ENCODE peak calls at places on chromosome 2, in five cellular contexts. S is HCT116, Q is SK-N-SH, X is breast epithelium, B is GM23338. N is an unnamed sample. For H3K4me1, the result is how much of the 10 kb centered on the place peaks cover.

GRCh38 chr2:20585710-20586378 is 65.1 kb downstream of the HS1BP3 start:
- DNase-seq in S (no peak), Q (no peak), X (peak), B (no peak), N (no peak)

GRCh38 chr2:19675003-19675629 is 226.7 kb downstream of the TTC32 start:
- DNase-seq in S (no peak), Q (peak), X (no peak), B (no peak), N (no peak)

GRCh38 chr2:120626566-120626965 is 109.1 kb upstream of the GLI2 start:
- DNase-seq in S (no peak), Q (no peak), X (no peak), B (no peak), N (no peak)

GRCh38 chr2:232927793-232928563 is 57.9 kb downstream of the SNORC start:
- DNase-seq in S (no peak), Q (peak), X (no peak), B (peak), N (no peak)

GRCh38 chr2:105873721-105874120 is 129.0 kb downstream of the NCK2 start:
- DNase-seq in S (no peak), Q (no peak), X (no peak), B (no peak), N (no peak)

GRCh38 chr2:32745191-32745590 is 117.3 kb downstream of the TTC27 start:
- DNase-seq in S (no peak), Q (no peak), X (no peak), B (no peak), N (no peak)

GRCh38 chr2:231038483-231039293 is 1.4 kb downstream of the C2orf72 start:
- DNase-seq in S (no peak), Q (no peak), X (no peak), B (peak), N (no peak)

GRCh38 chr2:124566518-124566970 is 541.5 kb downstream of the CNTNAP5 start:
- DNase-seq in S (no peak), Q (no peak), X (no peak), B (no peak), N (peak)

GRCh38 chr2:104930739-104931138 is 76.8 kb downstream of the POU3F3 start:
- DNase-seq in S (no peak), Q (no peak), X (no peak), B (no peak), N (no peak)

GRCh38 chr2:215460682-215461081 is 24.8 kb upstream of the FN1 start:
- DNase-seq in S (no peak), Q (no peak), X (no peak), B (no peak), N (no peak)

GRCh38 chr2:172613035-172613434 is 57.1 kb downstream of the PDK1 start:
- DNase-seq in S (no peak), Q (peak), X (no peak), B (peak), N (no peak)

GRCh38 chr2:121485039-121485438 is 45.6 kb upstream of the RNU4ATAC start:
- DNase-seq in S (no peak), Q (no peak), X (no peak), B (no peak), N (no peak)

GRCh38 chr2:236814558-236814957 is 244.9 kb downstream of the ACKR3 start:
- DNase-seq in S (no peak), Q (no peak), X (no peak), B (no peak), N (no peak)

GRCh38 chr2:224772494-224772893 is 56.3 kb upstream of the CCDC195 start:
- DNase-seq in S (no peak), Q (no peak), X (no peak), B (no peak), N (no peak)

GRCh38 chr2:106745468-106745867 is 140.5 kb downstream of the ST6GAL2 start:
- DNase-seq in S (no peak), Q (peak), X (no peak), B (no peak), N (no peak)

GRCh38 chr2:182767578-182767977 is 51.5 kb downstream of the DNAJC10 start:
- DNase-seq in S (peak), Q (peak), X (no peak), B (peak), N (no peak)

GRCh38 chr2:225400060-225400511 is 576 bp downstream of the NYAP2 start:
- DNase-seq in S (no peak), Q (peak), X (no peak), B (peak), N (no peak)

GRCh38 chr2:133792223-133792622 is 224.0 kb upstream of the NCKAP5 start:
- DNase-seq in S (no peak), Q (no peak), X (no peak), B (no peak), N (no peak)

GRCh38 chr2:42942214-42942989 is 150.0 kb upstream of the HAAO start:
- DNase-seq in S (no peak), Q (no peak), X (no peak), B (no peak), N (no peak)

GRCh38 chr2:241036397-241036963 is 38.1 kb downstream of the SNED1 start:
- DNase-seq in S (no peak), Q (no peak), X (no peak), B (peak), N (peak)

GRCh38 chr2:186611526-186611925 is 21.7 kb downstream of the ITGAV start:
- DNase-seq in S (no peak), Q (no peak), X (no peak), B (no peak), N (no peak)

GRCh38 chr2:189982777-189983394 is 79.6 kb downstream of the MSTN start:
- DNase-seq in S (no peak), Q (peak), X (no peak), B (peak), N (no peak)

GRCh38 chr2:144508162-144508765 is 11.7 kb downstream of the ZEB2 start:
- DNase-seq in S (no peak), Q (no peak), X (no peak), B (no peak), N (no peak)

GRCh38 chr2:217248312-217248935 is 388.6 kb upstream of the TNP1 start:
- DNase-seq in S (no peak), Q (peak), X (peak), B (peak), N (peak)

GRCh38 chr2:240214790-240215675 is 74.6 kb upstream of the OTOS start:
- DNase-seq in S (no peak), Q (no peak), X (peak), B (no peak), N (no peak)

GRCh38 chr2:234670052-234670451 is 173.2 kb upstream of the ARL4C start:
- DNase-seq in S (no peak), Q (no peak), X (no peak), B (no peak), N (no peak)

GRCh38 chr2:133415210-133415876 is 152.9 kb downstream of the NCKAP5 start:
- DNase-seq in S (no peak), Q (no peak), X (no peak), B (no peak), N (no peak)

GRCh38 chr2:146821836-146822316 is 1023.0 kb upstream of the ACVR2A start:
- DNase-seq in S (no peak), Q (no peak), X (no peak), B (no peak), N (no peak)

GRCh38 chr2:84741182-84741822 is 139.6 kb downstream of the TRABD2A start:
- DNase-seq in S (peak), Q (peak), X (no peak), B (peak), N (peak)

GRCh38 chr2:98936917-98937351 is 909 bp upstream of the CRACDL start:
- DNase-seq in S (no peak), Q (peak), X (no peak), B (peak), N (no peak)
- H3K4me3 ChIP-seq in S (peak), Q (no peak), X (peak), B (peak), N (peak)

DNA sequence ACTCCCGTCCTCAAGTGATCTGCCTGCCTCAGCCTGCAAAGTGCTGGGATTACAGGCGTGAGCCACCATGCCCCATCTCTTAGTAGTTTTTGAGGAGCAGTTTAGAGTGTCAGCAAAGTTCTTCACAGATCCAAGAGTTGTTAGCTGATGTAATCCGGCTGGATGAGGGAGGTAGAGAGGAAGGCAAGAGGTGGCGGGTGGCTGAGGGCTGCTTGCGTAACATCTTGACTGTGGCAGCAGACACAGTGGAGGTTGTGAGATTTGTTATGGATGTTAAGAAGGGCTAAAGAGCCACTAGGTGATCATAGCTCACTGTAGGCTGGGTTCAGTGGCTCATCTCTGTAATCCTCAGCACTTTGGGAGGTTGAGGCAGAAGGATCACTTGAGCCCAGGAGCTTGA is 19.5 kb upstream of the FAM136A start:
- DNase-seq in S (no peak), Q (no peak), X (no peak), B (no peak), N (no peak)
- TF ChIP-seq POLR2AphosphoS5 in S (no peak), Q (no peak), X (no peak), B (no peak), N (no peak)

GRCh38 chr2:12061317-12061716 is 314.9 kb downstream of the LPIN1 start:
- DNase-seq in S (no peak), Q (no peak), X (no peak), B (no peak), N (no peak)

GRCh38 chr2:12059616-12060441 is 313.4 kb downstream of the LPIN1 start:
- DNase-seq in S (no peak), Q (no peak), X (no peak), B (no peak), N (no peak)

GRCh38 chr2:12055219-12055618 is 308.8 kb downstream of the LPIN1 start:
- DNase-seq in S (no peak), Q (no peak), X (no peak), B (no peak), N (no peak)

GRCh38 chr2:12061785-12062184 is 315.4 kb downstream of the LPIN1 start:
- DNase-seq in S (no peak), Q (no peak), X (no peak), B (no peak), N (no peak)

DNA sequence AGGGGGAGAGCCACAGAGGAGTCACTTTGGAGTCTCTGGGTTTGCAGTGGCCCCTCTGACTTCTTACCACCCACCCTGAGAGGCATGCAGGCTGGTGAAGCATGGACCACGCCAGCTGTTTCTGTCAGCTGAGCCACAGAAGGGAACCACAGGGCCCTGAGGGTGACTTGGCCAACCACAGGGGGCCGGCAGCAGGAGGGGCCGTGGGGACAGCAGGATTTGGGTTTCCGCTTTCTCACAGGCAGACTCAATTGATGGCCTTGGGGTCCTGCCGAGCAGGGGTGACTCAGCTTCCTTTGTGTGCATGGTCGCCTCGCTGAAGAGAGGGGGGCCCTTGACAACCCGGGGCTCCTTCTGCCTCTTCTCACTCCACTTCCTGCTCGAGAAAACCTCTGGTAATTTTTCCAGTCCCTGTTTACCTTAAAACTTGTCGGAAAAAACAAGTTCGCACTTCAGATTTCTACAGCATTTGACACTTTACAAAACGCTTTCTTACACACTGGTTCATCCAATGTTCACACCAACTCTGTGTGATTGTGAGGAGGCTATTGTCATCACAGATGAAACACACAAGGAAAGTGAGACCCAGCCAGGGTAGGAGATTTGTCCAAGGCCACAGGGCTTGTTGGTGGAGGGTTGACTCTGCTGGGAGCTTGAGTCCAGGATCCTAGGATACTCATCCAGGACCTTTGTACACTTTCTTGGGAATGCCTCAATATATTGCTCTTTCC is 311.2 kb downstream of the LPIN1 start:
- DNase-seq in S (no peak), Q (no peak), X (no peak), B (no peak), N (no peak)
- H3K4me1 ChIP-seq in S (under half), Q (under half), X (under half), B (under half), N (under half)

DNA sequence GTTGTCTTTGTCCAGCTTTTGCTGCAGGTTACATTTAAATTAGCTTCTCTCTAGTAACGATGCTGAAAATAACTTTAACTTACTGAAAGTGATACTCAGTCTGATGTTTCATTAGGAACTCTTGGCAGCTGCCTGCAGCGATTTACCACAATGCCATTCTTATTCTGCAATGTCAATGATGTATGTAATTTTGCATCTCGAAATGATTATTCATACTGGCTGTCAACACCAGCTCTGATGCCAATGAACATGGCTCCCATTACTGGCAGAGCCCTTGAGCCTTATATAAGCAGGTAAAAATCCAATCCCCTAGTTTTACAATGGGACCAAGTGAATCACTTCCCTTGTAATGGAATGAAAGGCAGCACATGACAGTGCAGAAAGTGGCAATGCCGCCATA is 16.3 kb upstream of the MFF start:
- DNase-seq in S (no peak), Q (no peak), X (no peak), B (no peak), N (no peak)
- H3K4me3 ChIP-seq in S (no peak), Q (no peak), X (no peak), B (no peak), N (no peak)

DNA sequence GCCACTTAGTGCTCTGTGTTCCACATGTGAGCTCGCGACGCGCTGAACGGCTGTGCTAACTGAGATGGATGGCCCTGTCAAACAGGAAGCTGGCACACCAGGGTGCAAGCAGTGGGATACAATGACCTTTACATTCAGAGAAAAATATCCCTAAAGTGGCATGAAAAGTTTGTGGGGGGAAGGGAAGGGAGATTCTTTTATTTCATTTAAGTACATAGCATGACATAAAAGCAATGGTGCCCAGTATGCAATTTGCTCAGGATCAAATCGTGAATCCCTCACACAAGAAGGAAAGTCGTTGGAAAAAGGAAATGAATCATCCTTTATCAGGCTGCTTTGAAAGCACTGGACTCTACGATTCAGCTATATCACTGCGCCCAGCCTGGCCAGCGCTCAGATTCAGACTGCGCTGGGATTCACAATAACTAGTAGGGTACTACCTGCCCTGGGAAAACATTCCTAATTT is 26.0 kb downstream of the SATB2 start:
- DNase-seq in S (peak), Q (no peak), X (no peak), B (peak), N (no peak)
- TF ChIP-seq POLR2AphosphoS5 in S (peak), Q (no peak), X (no peak), B (no peak), N (no peak)